ENCODE peak calls at places on chromosomes 2 and 18, in seven cellular contexts. V is endothelial cell; T is NCI-H1105; K is SK-N-DZ; J is stimulated activated CD4-positive, alpha-beta T cell treated with anti-CD3 and anti-CD28 coated beads, Interleukin-2, amount 100 ng/mL, for 4 hours; L is nucleus accumbens; N is activated CD8-positive, alpha-beta memory T cell treated with anti-CD3 and anti-CD28 coated beads for 24 hours. F is an unnamed sample.

GRCh38 chr18:10526211-10526949 is 553 bp downstream of the NAPG start:
- DNase-seq in T (peak; percentile 9), V (peak; percentile 65), J (peak; percentile 22), K (peak; percentile 60), N (no peak), L (no peak), F (peak; percentile 82)

GRCh38 chr2:11738589-11739436 is 7.6 kb upstream of the LPIN1 start:
- DNase-seq in V (peak; percentile 55), J (no peak), K (peak; percentile 63), T (no peak), L (no peak), N (no peak), F (peak; percentile 50)

GRCh38 chr18:31741096-31741735 is 19.5 kb downstream of the SLC25A52 start:
- DNase-seq in N (peak; percentile 66), J (peak; percentile 27), T (no peak), V (peak; percentile 34), L (no peak), K (no peak), F (peak; percentile 29)

GRCh38 chr2:108215794-108216211 is 24.0 kb upstream of the SULT1C3 start:
- DNase-seq in N (no peak), L (no peak), K (no peak), T (no peak), J (no peak), V (no peak), F (no peak)

GRCh38 chr2:170421175-170421687 is 243.3 kb downstream of the MYO3B start:
- DNase-seq in J (no peak), T (no peak), N (no peak), V (no peak), K (no peak), L (no peak), F (no peak)

GRCh38 chr2:118847447-118848172 is at the start of gene EN1:
- DNase-seq in N (no peak), V (peak; percentile 57), J (no peak), T (peak; percentile 31), K (peak; percentile 47), L (no peak), F (no peak)

GRCh38 chr2:10863837-10864236 is 47.9 kb upstream of the KCNF1 start:
- DNase-seq in K (no peak), N (no peak), J (no peak), L (no peak), V (no peak), T (no peak), F (no peak)

GRCh38 chr2:222861411-222862067 is 703 bp downstream of the ACSL3 start:
- DNase-seq in T (no peak), L (no peak), J (peak; percentile 11), V (peak; percentile 16), N (peak; percentile 78), K (no peak), F (no peak)

GRCh38 chr2:28976584-28976983 is 4.5 kb upstream of the TOGARAM2 start:
- DNase-seq in N (no peak), L (no peak), T (no peak), J (no peak), V (no peak), K (no peak), F (no peak)

GRCh38 chr2:157840568-157841156 is 35.5 kb downstream of the ACVR1 start:
- DNase-seq in T (no peak), K (no peak), V (no peak), J (no peak), N (no peak), L (no peak), F (no peak)